ENCODE peak calls at places on chromosomes 13 and 19, in ten cellular contexts. G is neural crest cell, U is AG09309, H is body of pancreas, J is neural progenitor cell, K is omental fat pad, Z is heart left ventricle, P is HepG2, D is astrocyte of the cerebellum, I is heart right ventricle. R is an unnamed sample.

GRCh38 chr19:54684537-54684936 is 21.8 kb downstream of the LILRB4 start:
- DNase-seq in G (no peak), U (no peak), H (no peak), J (peak; percentile 53), K (no peak), Z (no peak), P (peak; percentile 49), D (no peak), I (peak; percentile 24), R (no peak)

GRCh38 chr13:47480121-47480520 is 521.0 kb downstream of the SUCLA2 start:
- DNase-seq in G (no peak), U (peak; percentile 56), H (no peak), J (no peak), K (no peak), Z (no peak), P (no peak), D (peak; percentile 31), I (no peak), R (no peak)

GRCh38 chr19:2823646-2824045 is 4.0 kb downstream of the ZNF554 start:
- DNase-seq in G (no peak), U (no peak), H (no peak), J (no peak), K (no peak), Z (no peak), P (no peak), D (no peak), I (no peak), R (no peak)

GRCh38 chr13:29935309-29935981 is 85.0 kb upstream of the UBL3 start:
- DNase-seq in G (no peak), U (no peak), H (peak; percentile 45), J (no peak), K (no peak), Z (no peak), P (no peak), D (no peak), I (no peak), R (no peak)

GRCh38 chr19:18895038-18895827 is 725 bp downstream of the CERS1 start:
- DNase-seq in G (peak; percentile 69), U (no peak), H (peak; percentile 48), J (peak; percentile 90), K (no peak), Z (peak; percentile 46), P (peak; percentile 79), D (no peak), I (no peak), R (peak; percentile 72)

GRCh38 chr13:39959497-39959896 is 304.0 kb downstream of the COG6 start:
- DNase-seq in G (no peak), U (no peak), H (no peak), J (no peak), K (no peak), Z (no peak), P (no peak), D (no peak), I (no peak), R (no peak)

GRCh38 chr13:100800283-100800875 is 125.8 kb upstream of the TMTC4 start:
- DNase-seq in G (no peak), U (no peak), H (no peak), J (no peak), K (no peak), Z (no peak), P (no peak), D (no peak), I (no peak), R (no peak)

GRCh38 chr19:33430674-33431277 is 57.3 kb downstream of the CEBPG start:
- DNase-seq in G (peak; percentile 82), U (no peak), H (peak; percentile 65), J (peak; percentile 83), K (no peak), Z (peak; percentile 63), P (peak; percentile 25), D (peak; percentile 52), I (peak; percentile 51), R (peak; percentile 86)

GRCh38 chr13:33462109-33462508 is 176.6 kb upstream of the STARD13 start:
- DNase-seq in G (no peak), U (no peak), H (no peak), J (no peak), K (no peak), Z (no peak), P (peak; percentile 45), D (no peak), I (no peak), R (no peak)

GRCh38 chr13:33464345-33464744 is 178.8 kb upstream of the STARD13 start:
- DNase-seq in G (no peak), U (no peak), H (no peak), J (no peak), K (no peak), Z (no peak), P (no peak), D (no peak), I (no peak), R (no peak)

GRCh38 chr13:33471182-33471581 is 185.6 kb upstream of the STARD13 start:
- DNase-seq in G (no peak), U (no peak), H (no peak), J (peak; percentile 36), K (no peak), Z (no peak), P (no peak), D (no peak), I (no peak), R (no peak)

GRCh38 chr13:33467556-33467955 is 182.0 kb upstream of the STARD13 start:
- DNase-seq in G (no peak), U (no peak), H (no peak), J (no peak), K (no peak), Z (no peak), P (no peak), D (no peak), I (no peak), R (no peak)

DNA sequence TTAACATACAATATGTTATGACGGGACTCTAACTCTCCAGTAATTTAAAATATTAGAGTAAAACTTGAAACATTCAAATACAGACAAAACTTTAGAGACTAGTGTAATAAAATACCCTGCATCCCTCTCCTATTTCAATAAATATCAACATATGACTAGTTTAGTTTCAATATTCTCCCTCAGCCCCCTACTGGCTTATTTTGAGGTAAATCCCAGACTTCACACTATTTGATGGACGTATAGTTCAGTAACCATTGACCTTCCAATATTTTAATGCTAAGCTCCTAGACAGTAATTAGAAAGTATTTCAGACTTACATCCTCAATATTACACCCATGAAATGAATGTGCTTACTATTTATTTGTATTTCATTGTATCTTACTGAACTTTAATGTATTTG is 180.7 kb upstream of the STARD13 start:
- DNase-seq in G (no peak), U (no peak), H (no peak), J (no peak), K (no peak), Z (no peak), P (no peak), D (no peak), I (no peak), R (no peak)
- TF ChIP-seq CTCF in G (peak; percentile 30), U (no peak), H (no peak), J (no peak), K (no peak), Z (no peak), P (no peak), D (no peak), I (no peak), R (no peak)

GRCh38 chr19:47713046-47714021 is at the start of gene EHD2:
- DNase-seq in G (peak; percentile 32), U (no peak), H (peak; percentile 50), J (peak; percentile 70), K (peak; percentile 40), Z (peak; percentile 84), P (no peak), D (no peak), I (peak; percentile 76), R (no peak)
- TF ChIP-seq CTCF in G (peak; percentile 90), U (peak; percentile 91), H (peak; percentile 95), J (peak; percentile 86), K (peak; percentile 57), Z (peak; percentile 95), P (peak; percentile 79), D (peak; percentile 89), I (peak; percentile 96), R (peak; percentile 64)

GRCh38 chr19:38545596-38545995 is 72.2 kb downstream of the MAP4K1 start:
- DNase-seq in G (no peak), U (no peak), H (no peak), J (no peak), K (no peak), Z (no peak), P (no peak), D (no peak), I (no peak), R (no peak)

GRCh38 chr19:38543286-38543806 is 74.4 kb downstream of the MAP4K1 start:
- DNase-seq in G (no peak), U (no peak), H (no peak), J (no peak), K (no peak), Z (no peak), P (no peak), D (no peak), I (no peak), R (no peak)

GRCh38 chr19:38544569-38545315 is 73.0 kb downstream of the MAP4K1 start:
- DNase-seq in G (no peak), U (no peak), H (no peak), J (peak; percentile 64), K (no peak), Z (no peak), P (no peak), D (peak; percentile 22), I (no peak), R (no peak)

GRCh38 chr19:38542040-38542439 is 75.7 kb downstream of the MAP4K1 start:
- DNase-seq in G (no peak), U (no peak), H (no peak), J (no peak), K (no peak), Z (no peak), P (no peak), D (no peak), I (no peak), R (no peak)

DNA sequence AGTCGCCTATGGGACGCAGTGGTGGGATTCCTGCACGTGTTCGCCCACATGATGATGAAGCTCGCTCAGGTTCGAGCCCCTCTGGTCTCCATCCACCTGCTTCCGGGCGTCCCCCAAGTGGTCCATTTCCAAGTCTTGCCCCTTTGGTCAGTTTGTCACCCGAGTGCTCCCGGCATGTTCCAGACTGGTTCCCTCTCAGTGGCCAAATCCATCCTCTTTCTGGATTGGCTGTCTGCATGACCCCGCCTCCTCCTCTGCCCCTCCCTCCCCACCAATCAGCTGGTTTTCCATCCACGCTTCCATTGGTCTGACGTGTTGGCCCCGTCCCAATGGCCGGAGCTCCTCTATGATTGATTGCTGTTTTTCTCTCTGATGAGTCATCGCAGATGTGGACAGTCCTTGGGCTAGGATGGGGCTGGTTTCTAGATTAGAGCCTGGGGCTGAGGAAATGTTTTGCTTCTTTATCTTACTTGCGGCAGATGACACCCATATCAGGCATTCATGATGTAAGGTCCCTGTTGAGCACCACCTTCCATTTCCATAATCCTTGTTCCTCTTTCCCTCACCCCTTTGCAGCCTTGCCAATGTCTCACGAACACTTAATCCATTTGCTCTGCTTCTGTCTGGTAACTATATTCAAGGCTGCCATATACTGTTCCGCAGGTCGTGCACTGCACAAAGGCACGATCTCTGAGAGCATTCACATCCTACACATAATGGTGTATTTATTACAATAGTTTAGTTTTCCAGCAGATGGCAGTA is 73.8 kb downstream of the MAP4K1 start:
- DNase-seq in G (no peak), U (peak; percentile 63), H (peak; percentile 70), J (no peak), K (peak; percentile 58), Z (peak; percentile 64), P (peak; percentile 79), D (peak; percentile 5), I (peak; percentile 50), R (peak; percentile 60)
- TF ChIP-seq CTCF in G (peak; percentile 73), U (peak; percentile 55), H (peak; percentile 71), J (no peak), K (no peak), Z (peak; percentile 63), P (peak; percentile 75), D (peak; percentile 53), I (peak; percentile 64), R (peak; percentile 51)

DNA sequence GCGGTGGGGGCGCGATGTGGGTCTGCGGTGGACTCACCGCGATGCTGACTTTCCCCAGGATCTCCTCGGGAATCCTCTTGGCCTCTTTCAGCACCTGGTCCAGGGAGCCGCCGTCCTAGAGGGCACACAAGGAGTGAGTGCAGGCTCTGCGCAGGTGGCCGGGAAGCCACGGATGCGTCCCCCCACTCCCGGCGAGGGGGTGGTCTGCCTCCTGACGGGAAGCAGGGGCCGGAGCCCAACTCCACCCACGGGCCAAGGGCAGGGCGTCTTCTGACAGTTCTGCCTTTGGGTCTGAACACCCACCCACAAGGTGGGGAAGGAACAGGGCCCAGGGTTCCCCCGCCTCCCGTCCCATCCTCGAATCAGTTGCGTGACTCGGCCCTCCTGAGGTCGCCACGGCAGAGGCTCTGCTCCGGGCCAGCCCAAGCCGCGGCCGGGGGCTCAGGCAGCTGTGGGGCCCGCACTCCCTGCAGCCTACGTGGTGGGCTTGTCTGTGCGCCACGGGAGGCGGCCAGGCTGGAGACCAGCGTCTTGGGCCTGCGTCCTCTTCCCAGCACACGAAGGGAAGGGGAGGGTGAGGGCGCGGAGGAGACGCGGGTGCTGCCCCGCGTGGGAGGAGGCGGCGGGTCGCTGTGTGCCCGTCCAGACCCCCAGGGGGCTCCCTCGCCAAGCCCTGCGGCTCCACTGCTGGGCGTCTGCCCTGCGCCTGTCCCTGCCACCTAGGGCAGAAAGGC is 21.4 kb downstream of the MAP2K2 start:
- DNase-seq in G (no peak), U (no peak), H (no peak), J (no peak), K (no peak), Z (no peak), P (no peak), D (no peak), I (no peak), R (no peak)
- TF ChIP-seq CTCF in G (no peak), U (no peak), H (no peak), J (no peak), K (no peak), Z (no peak), P (peak; percentile 16), D (no peak), I (no peak), R (no peak)